ENCODE peak calls at places on chromosome 19, in nine cellular contexts. F, C, V, S, U, O, A, I and X are unnamed samples.

GRCh38 chr19:35585844-35586243 is at the start of gene PMIS2:
- DNase-seq in I (no peak), O (no peak), A (no peak), V (no peak), U (peak), F (no peak), C (no peak), S (no peak), X (no peak)

GRCh38 chr19:51101171-51101865 is 6.9 kb downstream of the CTU1 start:
- DNase-seq in S (no peak), F (no peak), O (no peak), A (no peak), U (no peak), C (no peak), V (no peak), I (no peak), X (no peak)

GRCh38 chr19:9865732-9866627 is 30.9 kb downstream of the PIN1 start:
- DNase-seq in I (no peak), V (no peak), U (no peak), S (no peak), C (no peak), A (no peak), O (no peak), F (no peak), X (no peak)

GRCh38 chr19:45507864-45508680 is 793 bp downstream of the VASP start:
- DNase-seq in O (no peak), V (no peak), S (peak), I (no peak), C (no peak), A (no peak), U (peak), F (no peak), X (no peak)

GRCh38 chr19:35512831-35513230 is 618 bp downstream of the DMKN start:
- DNase-seq in C (no peak), O (no peak), F (no peak), U (no peak), V (no peak), I (no peak), S (no peak), A (no peak), X (no peak)

GRCh38 chr19:58279042-58279924 is 528 bp downstream of the ZNF8 start:
- DNase-seq in U (peak), C (peak), I (no peak), O (peak), F (peak), V (peak), S (peak), A (peak), X (peak)

GRCh38 chr19:7705387-7706187 is 3.7 kb upstream of the FCER2 start:
- DNase-seq in F (no peak), O (no peak), S (no peak), U (no peak), V (no peak), I (no peak), C (no peak), A (no peak), X (no peak)

GRCh38 chr19:12974301-12975220 is 5.2 kb downstream of the DAND5 start:
- DNase-seq in I (no peak), C (no peak), F (no peak), A (no peak), O (no peak), V (no peak), S (no peak), U (no peak), X (no peak)

GRCh38 chr19:18477042-18477760 is 39.3 kb upstream of the ISYNA1 start:
- DNase-seq in V (no peak), F (no peak), A (no peak), U (peak), S (no peak), I (no peak), O (no peak), C (no peak), X (no peak)

GRCh38 chr19:45994456-45994988 is 745 bp upstream of the CCDC61 start:
- DNase-seq in F (no peak), U (no peak), V (no peak), C (no peak), S (no peak), O (no peak), I (no peak), A (no peak), X (no peak)

GRCh38 chr19:45294291-45295029 is 28.2 kb downstream of the CKM start:
- DNase-seq in C (no peak), V (no peak), A (no peak), U (no peak), I (no peak), S (no peak), F (peak), O (no peak), X (no peak)

GRCh38 chr19:14361824-14362223 is 19.4 kb upstream of the ADGRE5 start:
- DNase-seq in F (peak), U (peak), A (no peak), C (no peak), V (no peak), O (no peak), I (no peak), S (no peak), X (no peak)

GRCh38 chr19:8334458-8335342 is 8.4 kb downstream of the KANK3 start:
- DNase-seq in F (peak), O (no peak), C (peak), U (peak), I (no peak), S (peak), A (peak), V (no peak), X (peak)

GRCh38 chr19:7348587-7349230 is at the start of gene ARHGEF18:
- DNase-seq in O (no peak), A (no peak), F (no peak), U (no peak), V (no peak), C (no peak), S (no peak), I (no peak), X (no peak)

GRCh38 chr19:16338470-16339360 is 14.1 kb downstream of the KLF2 start:
- DNase-seq in S (no peak), O (peak), F (no peak), U (peak), V (peak), I (peak), C (peak), A (no peak), X (peak)

GRCh38 chr19:45571457-45572220 is 13.0 kb downstream of the OPA3 start:
- DNase-seq in I (no peak), F (no peak), U (no peak), C (no peak), A (no peak), S (no peak), V (no peak), O (no peak), X (no peak)

GRCh38 chr19:31223805-31224534 is 125.3 kb downstream of the TSHZ3 start:
- DNase-seq in F (no peak), C (peak), I (peak), U (no peak), S (no peak), O (peak), V (peak), A (no peak), X (no peak)

GRCh38 chr19:39145180-39145953 is 19.8 kb downstream of the PAK4 start:
- DNase-seq in C (peak), O (no peak), F (no peak), S (no peak), I (no peak), A (no peak), V (no peak), U (no peak), X (no peak)
- TF ChIP-seq CTCF in C (peak), O (no peak), F (no peak), S (no peak), I (no peak), A (no peak), V (no peak), U (no peak), X (peak)

GRCh38 chr19:54905411-54905810 is 537 bp upstream of the NCR1 start:
- DNase-seq in A (no peak), F (no peak), O (no peak), I (no peak), C (no peak), S (no peak), V (no peak), U (no peak), X (no peak)
- TF ChIP-seq CTCF in A (no peak), F (no peak), O (no peak), I (no peak), C (no peak), S (no peak), V (no peak), U (no peak), X (no peak)

GRCh38 chr19:23436318-23436717 is 41.0 kb upstream of the ZNF91 start:
- DNase-seq in V (no peak), O (no peak), C (no peak), S (no peak), F (no peak), A (no peak), U (no peak), I (no peak), X (no peak)
- TF ChIP-seq CTCF in V (peak), O (peak), C (no peak), S (no peak), F (peak), A (peak), U (no peak), I (peak), X (peak)

DNA sequence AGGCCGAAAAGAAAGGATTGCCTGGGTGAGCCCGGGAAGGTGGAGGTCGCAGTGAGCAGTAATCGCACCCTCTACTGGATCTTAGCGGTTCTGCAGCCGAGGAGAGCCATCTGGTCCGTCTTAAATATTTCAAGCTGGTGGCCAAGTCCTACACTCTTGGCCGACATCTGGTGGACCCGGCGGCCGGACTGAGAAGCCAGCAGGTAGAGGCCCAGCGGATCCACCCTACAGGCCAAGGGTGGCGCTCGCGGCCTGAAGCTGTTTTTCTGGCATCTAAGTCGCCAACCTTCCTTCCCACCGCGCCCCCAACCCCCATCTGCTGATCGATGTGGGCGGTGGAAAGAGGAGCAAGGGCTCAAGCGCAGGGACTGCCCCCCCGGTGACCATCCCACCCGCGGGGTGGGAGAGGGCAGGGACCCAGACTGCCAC is 46.5 kb upstream of the ZNF730 start:
- DNase-seq in I (no peak), V (no peak), U (peak), C (peak), O (no peak), S (no peak), A (no peak), F (no peak), X (peak)
- TF ChIP-seq CTCF in I (peak), V (peak), U (no peak), C (peak), O (peak), S (no peak), A (peak), F (peak), X (peak)